ENCODE peak calls at places on chromosomes 5 and 9, in five cellular contexts. V is ecto neural progenitor cell; Z is GM23248; X is NCI-H1417; F is activated CD8-positive, alpha-beta T cell treated with anti-CD3 and anti-CD28 coated beads for 36 hours. T is an unnamed sample.

GRCh38 chr9:124779368-124780059 is 2.6 kb downstream of the OLFML2A start:
- DNase-seq in Z (peak), X (no peak), F (no peak), V (no peak), T (no peak)

GRCh38 chr9:78745996-78746395 is 449.1 kb downstream of the PSAT1 start:
- DNase-seq in X (peak), F (no peak), V (no peak), Z (peak), T (no peak)

GRCh38 chr9:136118367-136119258 is at the start of gene TMEM250:
- DNase-seq in Z (peak), V (peak), X (peak), F (peak), T (peak)

GRCh38 chr5:83095973-83096539 is 18.7 kb downstream of the XRCC4 start:
- DNase-seq in Z (peak), V (no peak), F (no peak), X (no peak), T (no peak)

GRCh38 chr5:71923755-71924154 is 183.5 kb upstream of the MAP1B start:
- DNase-seq in X (no peak), F (no peak), Z (no peak), V (no peak), T (no peak)

GRCh38 chr5:112419596-112420110 is 576 bp upstream of the EPB41L4A start:
- DNase-seq in F (peak), Z (peak), V (peak), X (peak), T (peak)

GRCh38 chr5:32476891-32477290 is 32.4 kb upstream of the ZFR start:
- DNase-seq in F (no peak), X (no peak), Z (no peak), V (no peak), T (no peak)

GRCh38 chr5:96709152-96709821 is 47.1 kb downstream of the CAST start:
- DNase-seq in V (no peak), X (no peak), Z (peak), F (no peak), T (no peak)

GRCh38 chr5:109454726-109455505 is 45.1 kb upstream of the PJA2 start:
- DNase-seq in X (no peak), V (no peak), Z (peak), F (no peak), T (no peak)

GRCh38 chr5:2206244-2207108 is 323.8 kb upstream of the IRX4 start:
- DNase-seq in Z (no peak), X (no peak), F (no peak), V (peak), T (no peak)

GRCh38 chr9:112032733-112033132 is 136.1 kb downstream of the UGCG start:
- DNase-seq in X (no peak), V (no peak), F (no peak), Z (peak), T (no peak)

GRCh38 chr5:532521-533242 is 8.4 kb upstream of the SLC9A3 start:
- DNase-seq in X (no peak), Z (no peak), V (no peak), F (no peak), T (no peak)

GRCh38 chr5:159198063-159199036 is 11.0 kb downstream of the RNF145 start:
- DNase-seq in F (no peak), Z (no peak), X (no peak), V (no peak), T (no peak)

GRCh38 chr5:67305913-67306710 is 109.5 kb upstream of the CD180 start:
- DNase-seq in F (no peak), Z (peak), V (no peak), X (no peak), T (no peak)

GRCh38 chr9:137017791-137018497 is 10.1 kb downstream of the ABCA2 start:
- DNase-seq in V (no peak), X (no peak), Z (no peak), F (no peak), T (no peak)

GRCh38 chr5:96384353-96384752 is 48.7 kb downstream of the PCSK1 start:
- DNase-seq in V (no peak), X (no peak), F (no peak), Z (peak), T (no peak)

GRCh38 chr5:40308867-40309266 is 370.8 kb upstream of the PTGER4 start:
- DNase-seq in V (no peak), X (no peak), Z (no peak), F (no peak), T (no peak)

GRCh38 chr5:181223729-181224389 is 778 bp downstream of the TRIM41 start:
- DNase-seq in V (peak), X (no peak), F (peak), Z (peak), T (peak)

GRCh38 chr9:64773491-64773931 is 511.5 kb downstream of the FOXD4L5 start:
- DNase-seq in Z (peak), X (no peak), F (peak), V (peak), T (peak)

T was measured in activated CD4-positive, alpha-beta memory T cell treated with anti-CD3 and anti-CD28 coated beads for 36 hours.